ENCODE peak calls at places on chromosomes 1 and 21, in five cellular contexts. J is nephron progenitor cell, X is glutamatergic neuron, O is GM20000, W is lung. L is an unnamed sample.

GRCh38 chr1:9842073-9842711 is 18.4 kb upstream of the CLSTN1 start:
- DNase-seq in J (no peak), X (no peak), O (no peak), W (no peak), L (no peak)

GRCh38 chr1:37865348-37866119 is 6.1 kb upstream of the MTF1 start:
- DNase-seq in J (no peak), X (no peak), O (no peak), W (no peak), L (no peak)

GRCh38 chr1:162690672-162691434 is 58.6 kb downstream of the DDR2 start:
- DNase-seq in J (no peak), X (no peak), O (no peak), W (no peak), L (peak)

GRCh38 chr1:34162852-34163766 is 1.9 kb downstream of the CSMD2 start:
- DNase-seq in J (peak), X (peak), O (peak), W (peak), L (peak)

GRCh38 chr1:210516675-210517459 is 188.2 kb downstream of the HHAT start:
- DNase-seq in J (no peak), X (no peak), O (no peak), W (no peak), L (no peak)

GRCh38 chr1:92755541-92756351 is 29.2 kb downstream of the EVI5 start:
- DNase-seq in J (no peak), X (no peak), O (no peak), W (peak), L (no peak)

GRCh38 chr1:62325696-62326095 is 6.5 kb upstream of the KANK4 start:
- DNase-seq in J (no peak), X (no peak), O (no peak), W (no peak), L (no peak)

GRCh38 chr1:211153932-211154331 is 20.0 kb upstream of the KCNH1 start:
- DNase-seq in J (no peak), X (no peak), O (no peak), W (no peak), L (no peak)

GRCh38 chr1:16980473-16981268 is at the start of gene MFAP2:
- DNase-seq in J (peak), X (no peak), O (no peak), W (no peak), L (no peak)

GRCh38 chr1:91804546-91805023 is 81.4 kb downstream of the TGFBR3 start:
- DNase-seq in J (no peak), X (no peak), O (no peak), W (no peak), L (no peak)

GRCh38 chr1:205633421-205633976 is 1.7 kb upstream of the ELK4 start:
- DNase-seq in J (no peak), X (no peak), O (no peak), W (no peak), L (no peak)

GRCh38 chr1:209513226-209513625 is 70.3 kb upstream of the CAMK1G start:
- DNase-seq in J (peak), X (no peak), O (peak), W (no peak), L (no peak)

GRCh38 chr1:110292327-110292741 is 46.8 kb upstream of the RBM15 start:
- DNase-seq in J (no peak), X (no peak), O (no peak), W (no peak), L (no peak)

GRCh38 chr1:109850194-109850593 is 60.5 kb upstream of the CSF1 start:
- DNase-seq in J (no peak), X (no peak), O (no peak), W (no peak), L (no peak)

GRCh38 chr1:178086294-178087255 is 7.3 kb upstream of the RASAL2 start:
- DNase-seq in J (no peak), X (no peak), O (no peak), W (peak), L (no peak)

GRCh38 chr1:36728051-36728450 is 245.3 kb upstream of the CSF3R start:
- DNase-seq in J (no peak), X (no peak), O (no peak), W (no peak), L (no peak)

GRCh38 chr1:63973005-63973419 is 199.2 kb downstream of the ROR1 start:
- DNase-seq in J (no peak), X (no peak), O (no peak), W (no peak), L (no peak)

GRCh38 chr1:155944396-155944728 is 2.9 kb downstream of the RXFP4 start:
- DNase-seq in J (no peak), X (no peak), O (no peak), W (no peak), L (no peak)

GRCh38 chr1:99956755-99957154 is 13.0 kb upstream of the SLC35A3 start:
- DNase-seq in J (no peak), X (no peak), O (no peak), W (no peak), L (no peak)

GRCh38 chr21:44377201-44377921 is 23.9 kb downstream of the TRPM2 start:
- DNase-seq in J (no peak), X (no peak), O (no peak), W (no peak), L (no peak)

DNA sequence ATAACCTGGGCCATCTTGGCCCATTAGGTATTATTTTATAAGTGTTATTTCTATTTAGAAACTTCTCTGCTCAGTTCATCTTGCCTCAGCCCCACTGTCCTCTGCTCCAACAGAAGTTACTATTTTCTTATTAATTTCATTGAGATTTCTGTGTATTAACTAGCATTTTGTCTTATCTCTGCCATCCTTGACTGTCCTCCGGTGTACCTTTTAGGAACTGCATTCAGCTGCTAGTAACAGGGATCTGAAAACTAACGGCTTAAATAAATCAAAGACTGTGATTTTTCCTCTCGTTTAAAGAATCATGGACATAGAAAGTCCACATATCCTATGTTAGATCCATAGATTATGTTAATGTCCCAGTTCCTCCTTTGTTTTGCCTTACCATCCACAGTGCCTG is 382.5 kb downstream of the MATN1 start:
- DNase-seq in J (no peak), X (no peak), O (no peak), W (no peak), L (no peak)
- TF ChIP-seq CTCF in J (peak), X (no peak), O (no peak), W (no peak), L (peak)

GRCh38 chr21:34523019-34523418 is 11.0 kb upstream of the KCNE1 start:
- DNase-seq in J (no peak), X (no peak), O (no peak), W (no peak), L (no peak)

GRCh38 chr21:34522284-34522683 is 10.3 kb upstream of the KCNE1 start:
- DNase-seq in J (no peak), X (no peak), O (no peak), W (no peak), L (no peak)

GRCh38 chr21:34519694-34520093 is 7.7 kb upstream of the KCNE1 start:
- DNase-seq in J (no peak), X (no peak), O (no peak), W (no peak), L (no peak)

GRCh38 chr21:34520769-34521508 is 8.9 kb upstream of the KCNE1 start:
- DNase-seq in J (no peak), X (no peak), O (no peak), W (no peak), L (no peak)

GRCh38 chr21:34521561-34521960 is 9.6 kb upstream of the KCNE1 start:
- DNase-seq in J (no peak), X (no peak), O (no peak), W (no peak), L (no peak)
- TF ChIP-seq CTCF in J (no peak), X (no peak), O (no peak), W (no peak), L (no peak)

GRCh38 chr1:13950637-13951036 is 250.6 kb downstream of the PRDM2 start:
- DNase-seq in J (peak), X (peak), O (no peak), W (no peak), L (peak)
- TF ChIP-seq CTCF in J (peak), X (peak), O (peak), W (no peak), L (peak)

GRCh38 chr1:231420959-231421615 is 1.0 kb downstream of the EGLN1 start:
- DNase-seq in J (peak), X (peak), O (peak), W (peak), L (peak)

GRCh38 chr1:231421616-231421970 is 494 bp downstream of the EGLN1 start:
- DNase-seq in J (peak), X (no peak), O (peak), W (no peak), L (no peak)

GRCh38 chr1:231422798-231423309 is 767 bp upstream of the EGLN1 start:
- DNase-seq in J (no peak), X (no peak), O (no peak), W (no peak), L (no peak)

GRCh38 chr1:231423648-231424047 is 1.6 kb upstream of the EGLN1 start:
- DNase-seq in J (no peak), X (no peak), O (no peak), W (no peak), L (no peak)

GRCh38 chr1:231421971-231422797 is at the start of gene EGLN1:
- DNase-seq in J (peak), X (peak), O (peak), W (peak), L (peak)
- TF ChIP-seq CTCF in J (no peak), X (no peak), O (peak), W (peak), L (peak)

DNA sequence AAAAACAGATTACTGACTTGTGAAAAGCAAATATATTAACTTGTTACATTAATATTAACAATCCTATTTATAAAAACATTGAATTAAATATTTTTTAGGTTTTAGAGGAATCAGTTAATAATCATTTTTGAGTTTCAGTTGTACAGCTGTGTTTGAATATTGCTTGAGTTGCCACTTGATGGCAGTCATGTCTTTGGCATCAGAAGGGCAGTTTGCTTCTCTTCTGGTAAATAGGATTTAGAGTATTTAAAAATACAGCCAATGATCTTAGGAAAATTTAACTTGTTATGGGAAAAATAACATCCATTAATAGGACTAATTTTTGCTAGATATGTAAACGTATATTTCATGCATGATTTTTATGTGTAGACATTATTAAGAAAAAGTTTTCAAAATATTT is 234.1 kb downstream of the NCAM2 start:
- DNase-seq in J (peak), X (no peak), O (no peak), W (no peak), L (no peak)
- TF ChIP-seq CTCF in J (peak), X (peak), O (no peak), W (no peak), L (peak)

GRCh38 chr21:36188081-36188681 is 31.6 kb downstream of the DOP1B start:
- DNase-seq in J (no peak), X (no peak), O (no peak), W (peak), L (no peak)
- TF ChIP-seq CTCF in J (no peak), X (no peak), O (no peak), W (no peak), L (no peak)

GRCh38 chr1:186615332-186615731 is 64.9 kb downstream of the PTGS2 start:
- DNase-seq in J (no peak), X (no peak), O (no peak), W (no peak), L (no peak)

GRCh38 chr1:186620951-186621350 is 59.3 kb downstream of the PTGS2 start:
- DNase-seq in J (no peak), X (no peak), O (no peak), W (no peak), L (no peak)

GRCh38 chr1:186620526-186620925 is 59.7 kb downstream of the PTGS2 start:
- DNase-seq in J (no peak), X (no peak), O (no peak), W (no peak), L (no peak)

GRCh38 chr1:186623547-186623946 is 56.7 kb downstream of the PTGS2 start:
- DNase-seq in J (no peak), X (no peak), O (no peak), W (no peak), L (no peak)

DNA sequence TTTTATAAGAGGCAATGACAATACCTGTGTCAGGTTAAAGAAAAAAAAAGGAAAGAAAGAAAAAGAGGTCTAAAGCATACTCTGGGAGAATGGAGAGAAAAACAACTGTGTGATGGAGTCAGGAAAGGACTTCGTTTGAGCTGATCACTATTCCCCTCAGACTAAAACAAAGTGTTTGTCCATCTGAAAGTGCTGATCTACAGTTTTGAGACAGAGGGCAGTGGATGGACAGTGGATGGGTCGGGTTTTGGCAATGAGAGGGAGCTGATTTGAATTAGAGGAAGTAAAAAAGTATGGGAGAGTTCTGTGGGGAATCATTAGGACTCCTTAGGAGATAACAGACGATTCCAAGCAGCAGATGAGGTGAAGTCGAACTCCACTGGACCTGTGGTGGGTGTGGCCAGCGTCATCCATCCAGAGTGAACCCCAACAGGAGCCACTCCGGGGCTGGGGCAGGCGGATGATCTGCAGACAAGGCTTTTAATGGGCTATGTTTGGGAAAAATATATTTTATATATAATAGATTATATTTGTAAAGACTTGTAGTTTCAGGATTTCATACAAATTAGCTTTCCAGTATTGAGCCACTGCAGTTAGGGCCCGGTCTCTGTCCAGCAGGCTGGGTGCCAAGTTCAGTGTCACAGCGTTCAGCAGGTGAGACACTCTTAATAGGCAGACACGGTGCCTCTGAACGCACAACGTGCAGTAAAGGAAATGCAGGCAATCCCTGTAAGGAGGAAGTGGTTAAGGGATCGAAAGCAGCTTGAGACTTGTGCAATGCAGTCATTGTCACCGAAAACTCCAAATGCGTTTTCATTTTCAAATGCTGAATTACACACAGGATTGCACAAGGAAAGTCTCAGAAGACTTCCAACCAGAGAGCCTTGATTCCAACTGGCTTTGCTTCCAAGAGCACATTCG is 62.1 kb downstream of the PTGS2 start:
- DNase-seq in J (no peak), X (no peak), O (peak), W (peak), L (no peak)
- TF ChIP-seq CTCF in J (no peak), X (no peak), O (no peak), W (no peak), L (no peak)